ENCODE peak calls at places on chromosomes 1 and 21, in eight cellular contexts. One of them, this sample, is unnamed.

GRCh38 chr1:7783178-7783711 is 846 bp upstream of the PER3 start:
- DNase-seq in PC-3: peak; percentile 51
- DNase-seq in tibial artery: peak; percentile 93
- DNase-seq in coronary artery: peak; percentile 84
- DNase-seq in AG09319: peak; percentile 19
- DNase-seq in kidney epithelial cell: no peak
- DNase-seq in H9: peak; percentile 90
- DNase-seq in WTC11: peak; percentile 76
- DNase-seq in this sample: peak; percentile 54

GRCh38 chr21:45724345-45724961 is 80.9 kb downstream of the PCBP3 start:
- DNase-seq in PC-3: no peak
- DNase-seq in tibial artery: no peak
- DNase-seq in coronary artery: no peak
- DNase-seq in AG09319: no peak
- DNase-seq in kidney epithelial cell: no peak
- DNase-seq in H9: no peak
- DNase-seq in WTC11: no peak
- DNase-seq in this sample: no peak

GRCh38 chr1:35883681-35884155 is 709 bp downstream of the AGO1 start:
- DNase-seq in PC-3: peak; percentile 5
- DNase-seq in tibial artery: peak; percentile 73
- DNase-seq in coronary artery: peak; percentile 78
- DNase-seq in AG09319: no peak
- DNase-seq in kidney epithelial cell: no peak
- DNase-seq in H9: peak; percentile 95
- DNase-seq in WTC11: peak; percentile 84
- DNase-seq in this sample: peak; percentile 37

GRCh38 chr1:211548321-211549091 is 30.5 kb downstream of the SLC30A1 start:
- DNase-seq in PC-3: no peak
- DNase-seq in tibial artery: no peak
- DNase-seq in coronary artery: no peak
- DNase-seq in AG09319: no peak
- DNase-seq in kidney epithelial cell: no peak
- DNase-seq in H9: peak; percentile 56
- DNase-seq in WTC11: peak; percentile 25
- DNase-seq in this sample: no peak

GRCh38 chr1:31570906-31571305 is 5.4 kb upstream of the TINAGL1 start:
- DNase-seq in PC-3: no peak
- DNase-seq in tibial artery: no peak
- DNase-seq in coronary artery: no peak
- DNase-seq in AG09319: no peak
- DNase-seq in kidney epithelial cell: no peak
- DNase-seq in H9: no peak
- DNase-seq in WTC11: no peak
- DNase-seq in this sample: no peak

GRCh38 chr1:1399870-1400575 is 888 bp upstream of the CCNL2 start:
- DNase-seq in PC-3: peak; percentile 39
- DNase-seq in tibial artery: no peak
- DNase-seq in coronary artery: no peak
- DNase-seq in AG09319: no peak
- DNase-seq in kidney epithelial cell: no peak
- DNase-seq in H9: no peak
- DNase-seq in WTC11: no peak
- DNase-seq in this sample: peak; percentile 14

GRCh38 chr21:43817157-43818086 is 28.0 kb downstream of the RRP1 start:
- DNase-seq in PC-3: no peak
- DNase-seq in tibial artery: no peak
- DNase-seq in coronary artery: no peak
- DNase-seq in AG09319: no peak
- DNase-seq in kidney epithelial cell: no peak
- DNase-seq in H9: no peak
- DNase-seq in WTC11: no peak
- DNase-seq in this sample: no peak

GRCh38 chr21:36461918-36462486 is 17.9 kb downstream of the CLDN14 start:
- DNase-seq in PC-3: peak; percentile 58
- DNase-seq in tibial artery: peak; percentile 35
- DNase-seq in coronary artery: no peak
- DNase-seq in AG09319: no peak
- DNase-seq in kidney epithelial cell: no peak
- DNase-seq in H9: no peak
- DNase-seq in WTC11: no peak
- DNase-seq in this sample: no peak

GRCh38 chr1:13807213-13807612 is 107.2 kb downstream of the PRDM2 start:
- DNase-seq in PC-3: peak; percentile 52
- DNase-seq in tibial artery: peak; percentile 25
- DNase-seq in coronary artery: no peak
- DNase-seq in AG09319: no peak
- DNase-seq in kidney epithelial cell: no peak
- DNase-seq in H9: peak; percentile 67
- DNase-seq in WTC11: peak; percentile 73
- DNase-seq in this sample: peak; percentile 43

GRCh38 chr1:155284476-155284875 is 7.2 kb downstream of the HCN3 start:
- DNase-seq in PC-3: no peak
- DNase-seq in tibial artery: no peak
- DNase-seq in coronary artery: no peak
- DNase-seq in AG09319: no peak
- DNase-seq in kidney epithelial cell: no peak
- DNase-seq in H9: no peak
- DNase-seq in WTC11: no peak
- DNase-seq in this sample: no peak

GRCh38 chr1:154463512-154463990 is 38.5 kb upstream of the TDRD10 start:
- DNase-seq in PC-3: peak; percentile 31
- DNase-seq in tibial artery: peak; percentile 68
- DNase-seq in coronary artery: peak; percentile 67
- DNase-seq in AG09319: no peak
- DNase-seq in kidney epithelial cell: no peak
- DNase-seq in H9: no peak
- DNase-seq in WTC11: no peak
- DNase-seq in this sample: no peak

GRCh38 chr1:216686860-216687545 is 36.2 kb downstream of the ESRRG start:
- DNase-seq in PC-3: peak; percentile 30
- DNase-seq in tibial artery: no peak
- DNase-seq in coronary artery: no peak
- DNase-seq in AG09319: no peak
- DNase-seq in kidney epithelial cell: no peak
- DNase-seq in H9: peak; percentile 41
- DNase-seq in WTC11: peak; percentile 16
- DNase-seq in this sample: no peak

GRCh38 chr1:3508757-3509415 is 54.4 kb downstream of the ARHGEF16 start:
- DNase-seq in PC-3: no peak
- DNase-seq in tibial artery: no peak
- DNase-seq in coronary artery: no peak
- DNase-seq in AG09319: no peak
- DNase-seq in kidney epithelial cell: no peak
- DNase-seq in H9: no peak
- DNase-seq in WTC11: no peak
- DNase-seq in this sample: no peak

GRCh38 chr1:158179301-158180041 is 1.2 kb upstream of the CD1D start:
- DNase-seq in PC-3: no peak
- DNase-seq in tibial artery: no peak
- DNase-seq in coronary artery: no peak
- DNase-seq in AG09319: no peak
- DNase-seq in kidney epithelial cell: no peak
- DNase-seq in H9: no peak
- DNase-seq in WTC11: no peak
- DNase-seq in this sample: no peak
- TF ChIP-seq CTCF in PC-3: no peak
- TF ChIP-seq CTCF in tibial artery: no peak
- TF ChIP-seq CTCF in coronary artery: no peak
- TF ChIP-seq CTCF in AG09319: no peak
- TF ChIP-seq CTCF in kidney epithelial cell: no peak
- TF ChIP-seq CTCF in H9: no peak
- TF ChIP-seq CTCF in WTC11: no peak
- TF ChIP-seq CTCF in this sample: no peak

DNA sequence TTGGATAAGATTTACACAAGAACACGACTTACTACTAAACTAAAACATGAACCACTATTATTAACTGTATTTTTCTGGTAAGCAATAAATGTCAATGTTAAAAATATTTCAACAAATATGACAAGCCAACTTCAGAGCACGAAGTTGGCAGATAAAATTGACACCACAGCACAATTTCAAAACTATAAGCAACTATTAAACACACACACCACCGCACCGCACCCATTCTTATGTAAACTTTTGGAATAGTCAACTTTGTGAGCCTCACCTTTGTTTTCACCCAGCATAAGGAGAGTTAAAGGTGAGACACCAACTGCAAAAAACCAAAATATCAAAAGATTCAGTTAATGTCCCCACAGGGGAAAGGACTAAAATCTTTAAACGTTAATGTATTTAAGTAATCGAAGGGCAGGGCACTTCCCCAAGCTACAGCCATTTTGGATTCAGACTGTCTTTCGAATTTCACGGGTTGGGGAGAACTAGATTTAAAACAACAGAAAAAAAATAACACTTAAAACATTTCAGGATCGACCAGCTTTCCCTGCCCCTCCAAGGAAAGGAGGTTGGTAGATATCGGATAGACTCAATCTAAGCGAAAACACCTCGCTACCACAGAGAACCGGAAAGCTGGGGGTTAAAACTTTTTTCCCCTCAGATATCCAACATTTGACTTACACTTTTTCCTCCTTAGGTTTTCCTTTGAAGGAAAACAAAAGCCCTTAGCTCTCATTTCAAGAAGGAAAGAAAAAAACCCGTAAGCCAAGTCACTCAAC is 839 bp downstream of the GPBP1L1 start:
- DNase-seq in PC-3: peak; percentile 15
- DNase-seq in tibial artery: no peak
- DNase-seq in coronary artery: no peak
- DNase-seq in AG09319: no peak
- DNase-seq in kidney epithelial cell: no peak
- DNase-seq in H9: no peak
- DNase-seq in WTC11: no peak
- DNase-seq in this sample: no peak
- TF ChIP-seq CTCF in PC-3: no peak
- TF ChIP-seq CTCF in tibial artery: no peak
- TF ChIP-seq CTCF in coronary artery: no peak
- TF ChIP-seq CTCF in AG09319: no peak
- TF ChIP-seq CTCF in kidney epithelial cell: no peak
- TF ChIP-seq CTCF in H9: no peak
- TF ChIP-seq CTCF in WTC11: no peak
- TF ChIP-seq CTCF in this sample: no peak

GRCh38 chr1:223207293-223208066 is 64.4 kb upstream of the TLR5 start:
- DNase-seq in PC-3: no peak
- DNase-seq in tibial artery: no peak
- DNase-seq in coronary artery: no peak
- DNase-seq in AG09319: no peak
- DNase-seq in kidney epithelial cell: no peak
- DNase-seq in H9: no peak
- DNase-seq in WTC11: no peak
- DNase-seq in this sample: no peak
- TF ChIP-seq CTCF in PC-3: no peak
- TF ChIP-seq CTCF in tibial artery: no peak
- TF ChIP-seq CTCF in coronary artery: no peak
- TF ChIP-seq CTCF in AG09319: no peak
- TF ChIP-seq CTCF in kidney epithelial cell: no peak
- TF ChIP-seq CTCF in H9: no peak
- TF ChIP-seq CTCF in WTC11: no peak
- TF ChIP-seq CTCF in this sample: no peak

GRCh38 chr1:29240400-29240837 is 4.1 kb downstream of the PTPRU start:
- DNase-seq in PC-3: no peak
- DNase-seq in tibial artery: no peak
- DNase-seq in coronary artery: no peak
- DNase-seq in AG09319: no peak
- DNase-seq in kidney epithelial cell: no peak
- DNase-seq in H9: peak; percentile 69
- DNase-seq in WTC11: no peak
- DNase-seq in this sample: no peak
- TF ChIP-seq CTCF in PC-3: peak; percentile 47
- TF ChIP-seq CTCF in tibial artery: no peak
- TF ChIP-seq CTCF in coronary artery: no peak
- TF ChIP-seq CTCF in AG09319: peak; percentile 12
- TF ChIP-seq CTCF in kidney epithelial cell: no peak
- TF ChIP-seq CTCF in H9: peak; percentile 63
- TF ChIP-seq CTCF in WTC11: no peak
- TF ChIP-seq CTCF in this sample: no peak

GRCh38 chr1:9720785-9721605 is 69.5 kb downstream of the PIK3CD start:
- DNase-seq in PC-3: no peak
- DNase-seq in tibial artery: no peak
- DNase-seq in coronary artery: no peak
- DNase-seq in AG09319: no peak
- DNase-seq in kidney epithelial cell: no peak
- DNase-seq in H9: no peak
- DNase-seq in WTC11: peak; percentile 35
- DNase-seq in this sample: no peak

GRCh38 chr1:9719978-9720722 is 68.6 kb downstream of the PIK3CD start:
- DNase-seq in PC-3: no peak
- DNase-seq in tibial artery: no peak
- DNase-seq in coronary artery: no peak
- DNase-seq in AG09319: no peak
- DNase-seq in kidney epithelial cell: no peak
- DNase-seq in H9: peak; percentile 52
- DNase-seq in WTC11: peak; percentile 76
- DNase-seq in this sample: no peak

GRCh38 chr1:9723068-9723805 is 71.7 kb downstream of the PIK3CD start:
- DNase-seq in PC-3: no peak
- DNase-seq in tibial artery: no peak
- DNase-seq in coronary artery: no peak
- DNase-seq in AG09319: no peak
- DNase-seq in kidney epithelial cell: no peak
- DNase-seq in H9: no peak
- DNase-seq in WTC11: no peak
- DNase-seq in this sample: no peak

GRCh38 chr1:9722378-9722749 is 70.8 kb downstream of the PIK3CD start:
- DNase-seq in PC-3: no peak
- DNase-seq in tibial artery: no peak
- DNase-seq in coronary artery: no peak
- DNase-seq in AG09319: no peak
- DNase-seq in kidney epithelial cell: no peak
- DNase-seq in H9: no peak
- DNase-seq in WTC11: no peak
- DNase-seq in this sample: no peak

DNA sequence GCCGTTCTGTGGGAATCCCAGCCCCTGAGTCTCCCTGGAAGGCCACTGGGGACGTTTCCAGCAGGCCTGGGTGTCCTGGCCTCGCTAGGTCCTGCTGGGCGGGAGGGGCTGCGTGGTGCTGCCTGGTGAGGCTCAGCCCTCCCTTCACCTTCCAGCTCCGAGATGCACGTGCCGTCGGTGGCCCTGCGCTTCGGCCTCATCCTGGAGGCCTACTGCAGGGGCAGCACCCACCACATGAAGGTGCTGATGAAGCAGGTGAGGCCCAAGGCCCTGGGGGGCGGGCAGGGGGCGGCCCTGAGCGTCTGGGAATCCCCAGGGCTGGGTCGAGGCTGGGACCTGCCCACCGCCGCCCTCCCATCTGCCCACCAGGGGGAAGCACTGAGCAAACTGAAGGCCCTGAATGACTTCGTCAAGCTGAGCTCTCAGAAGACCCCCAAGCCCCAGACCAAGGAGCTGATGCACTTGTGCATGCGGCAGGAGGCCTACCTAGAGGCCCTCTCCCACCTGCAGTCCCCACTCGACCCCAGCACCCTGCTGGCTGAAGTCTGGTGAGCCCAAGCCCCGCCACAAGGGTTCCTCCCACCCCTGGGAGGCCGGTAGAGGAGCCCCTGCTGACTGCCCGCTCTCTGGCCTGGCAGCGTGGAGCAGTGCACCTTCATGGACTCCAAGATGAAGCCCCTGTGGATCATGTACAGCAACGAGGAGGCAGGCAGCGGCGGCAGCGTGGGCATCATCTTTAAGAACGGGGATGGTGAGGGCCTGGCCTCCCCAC is 70.3 kb downstream of the PIK3CD start:
- DNase-seq in PC-3: peak; percentile 32
- DNase-seq in tibial artery: no peak
- DNase-seq in coronary artery: no peak
- DNase-seq in AG09319: no peak
- DNase-seq in kidney epithelial cell: no peak
- DNase-seq in H9: peak; percentile 90
- DNase-seq in WTC11: peak; percentile 93
- DNase-seq in this sample: peak; percentile 85
- TF ChIP-seq CTCF in PC-3: peak; percentile 71
- TF ChIP-seq CTCF in tibial artery: peak; percentile 44
- TF ChIP-seq CTCF in coronary artery: no peak
- TF ChIP-seq CTCF in AG09319: peak; percentile 47
- TF ChIP-seq CTCF in kidney epithelial cell: peak; percentile 73
- TF ChIP-seq CTCF in H9: peak; percentile 97
- TF ChIP-seq CTCF in WTC11: peak; percentile 95
- TF ChIP-seq CTCF in this sample: peak; percentile 71

This sample was measured in neural crest cell.